ENCODE peak calls at places on chromosomes 2 and 18, in ten cellular contexts. M is hypothalamus; Q is left ventricle myocardium superior; G is activated T-cell treated with anti-CD3 and anti-CD28 coated beads, Interleukin-2, amount 50 U/mL, for 72 hours; O is retinal pigment epithelial cell; Z is COR-L47; D is left lung; X is H1; E is kidney tubule cell; J is activated CD4-positive, alpha-beta memory T cell treated with anti-CD3 and anti-CD28 coated beads for 36 hours. W is an unnamed sample.

GRCh38 chr2:130808482-130809268 is 28.0 kb upstream of the ARHGEF4 start:
- DNase-seq in Z (no peak), X (no peak), D (no peak), O (no peak), Q (no peak), G (no peak), J (no peak), E (peak), M (no peak), W (no peak)

GRCh38 chr2:30147196-30147714 is 448 bp downstream of the YPEL5 start:
- DNase-seq in Z (no peak), G (peak), M (peak), D (no peak), E (no peak), O (no peak), Q (no peak), X (no peak), J (peak), W (no peak)

GRCh38 chr2:216057688-216058193 is 23.9 kb downstream of the PECR start:
- DNase-seq in D (peak), J (peak), G (peak), O (no peak), E (peak), X (no peak), Z (no peak), M (no peak), Q (no peak), W (peak)

GRCh38 chr18:21330122-21330701 is 88.2 kb downstream of the GREB1L start:
- DNase-seq in M (no peak), G (no peak), Z (no peak), X (no peak), D (no peak), Q (no peak), E (peak), J (no peak), O (no peak), W (no peak)

GRCh38 chr2:234996041-234996440 is 44.2 kb downstream of the SH3BP4 start:
- DNase-seq in O (no peak), J (no peak), M (no peak), X (no peak), G (no peak), D (no peak), Q (no peak), Z (no peak), E (no peak), W (no peak)

GRCh38 chr2:241636182-241636982 is 576 bp downstream of the THAP4 start:
- DNase-seq in Z (no peak), E (peak), Q (peak), O (no peak), D (peak), M (peak), X (peak), J (peak), G (peak), W (peak)

GRCh38 chr2:9806656-9807055 is 36.6 kb upstream of the TAF1B start:
- DNase-seq in J (no peak), G (no peak), M (no peak), O (no peak), Q (no peak), E (no peak), Z (no peak), D (peak), X (no peak), W (no peak)

GRCh38 chr2:64391459-64391858 is 62.5 kb upstream of the LGALSL start:
- DNase-seq in J (no peak), D (no peak), E (peak), M (no peak), Z (no peak), Q (no peak), G (no peak), X (no peak), O (no peak), W (no peak)

GRCh38 chr18:57579928-57580327 is 6.6 kb downstream of the FECH start:
- DNase-seq in Q (no peak), X (no peak), M (no peak), J (no peak), Z (no peak), E (no peak), O (no peak), D (no peak), G (no peak), W (no peak)

GRCh38 chr2:39703473-39703872 is 37.8 kb downstream of the TMEM178A start:
- DNase-seq in G (no peak), X (no peak), O (no peak), M (no peak), J (no peak), Q (no peak), D (no peak), Z (no peak), E (no peak), W (no peak)

GRCh38 chr18:54742120-54742519 is 86.2 kb upstream of the RAB27B start:
- DNase-seq in O (no peak), D (no peak), G (no peak), J (no peak), X (no peak), M (no peak), E (no peak), Z (no peak), Q (no peak), W (no peak)

GRCh38 chr2:122831644-122832043 is 1076.2 kb downstream of the TSN start:
- DNase-seq in E (no peak), M (no peak), G (no peak), Q (no peak), X (no peak), J (no peak), Z (no peak), D (no peak), O (no peak), W (no peak)

GRCh38 chr18:76699923-76700322 is 122.4 kb upstream of the ZNF236 start:
- DNase-seq in G (no peak), J (no peak), O (no peak), M (no peak), Z (no peak), Q (no peak), X (no peak), D (no peak), E (peak), W (no peak)

GRCh38 chr2:75100691-75101236 is 98.6 kb downstream of the TACR1 start:
- DNase-seq in O (no peak), J (no peak), Z (no peak), E (peak), D (no peak), X (no peak), M (no peak), G (no peak), Q (no peak), W (no peak)

GRCh38 chr18:26468931-26469340 is 79.4 kb downstream of the KCTD1 start:
- DNase-seq in Q (no peak), G (no peak), O (no peak), J (no peak), Z (peak), D (no peak), M (no peak), X (peak), E (peak), W (no peak)